ENCODE peak calls at places on chromosomes 6 and 20, in six cellular contexts. P is neuronal stem cell, O is mesendoderm, K is stomach, M is IMR-90, Y is PC-3. X is an unnamed sample. For H3K4me1, the result is how much of the 10 kb centered on the place peaks cover.

GRCh38 chr20:57893364-57894001 is 183.7 kb upstream of the PMEPA1 start:
- DNase-seq in P (no peak), O (no peak), K (no peak), M (no peak), Y (no peak), X (no peak)

GRCh38 chr6:90315354-90315960 is 18.8 kb upstream of the BACH2 start:
- DNase-seq in P (no peak), O (no peak), K (no peak), M (no peak), Y (no peak), X (no peak)

GRCh38 chr20:36969478-36970186 is 18.1 kb upstream of the SAMHD1 start:
- DNase-seq in P (no peak), O (no peak), K (no peak), M (no peak), Y (no peak), X (no peak)

GRCh38 chr6:123062645-123063044 is 66.6 kb downstream of the CLVS2 start:
- DNase-seq in P (peak), O (peak), K (no peak), M (no peak), Y (no peak), X (no peak)

GRCh38 chr6:10743514-10743913 is 4.1 kb upstream of the TMEM14B start:
- DNase-seq in P (no peak), O (no peak), K (no peak), M (no peak), Y (no peak), X (no peak)

GRCh38 chr6:11006060-11006459 is 38.0 kb downstream of the ELOVL2 start:
- DNase-seq in P (no peak), O (no peak), K (no peak), M (peak), Y (no peak), X (no peak)

GRCh38 chr20:1838479-1839279 is 56.5 kb upstream of the SIRPA start:
- DNase-seq in P (no peak), O (peak), K (no peak), M (no peak), Y (no peak), X (no peak)

GRCh38 chr6:41080623-41081022 is 7.8 kb downstream of the NFYA start:
- DNase-seq in P (no peak), O (no peak), K (no peak), M (no peak), Y (no peak), X (no peak)

GRCh38 chr20:59839372-59839771 is 94.1 kb downstream of the SYCP2 start:
- DNase-seq in P (no peak), O (no peak), K (no peak), M (no peak), Y (no peak), X (no peak)

GRCh38 chr6:112036088-112036637 is 17.7 kb upstream of the CCN6 start:
- DNase-seq in P (no peak), O (no peak), K (no peak), M (no peak), Y (no peak), X (no peak)
- H3K4me1 ChIP-seq in P (under half), O (under half), K (under half), M (under half), Y (under half), X (under half)

DNA sequence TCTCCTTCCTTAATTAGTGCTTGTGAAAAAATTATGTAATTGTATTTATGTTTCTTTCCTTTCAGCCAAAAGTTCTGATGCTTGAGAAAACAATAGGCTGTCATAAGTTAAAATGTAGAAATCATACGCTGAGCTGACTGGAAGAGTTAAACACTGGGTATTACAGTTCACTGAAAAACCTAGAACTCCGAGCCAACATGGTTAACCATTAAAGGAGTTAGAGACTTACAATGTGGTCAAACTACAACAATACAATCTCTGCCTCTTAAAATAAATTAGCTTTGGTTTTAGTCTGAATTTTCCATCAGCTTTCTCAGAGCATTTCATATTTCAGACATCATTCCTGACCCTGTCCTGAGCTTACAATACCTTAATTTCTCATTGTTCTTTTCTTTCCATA is 91.1 kb downstream of the COL12A1 start:
- DNase-seq in P (no peak), O (no peak), K (no peak), M (no peak), Y (no peak), X (no peak)
- H3K27ac ChIP-seq in P (no peak), O (no peak), K (peak), M (no peak), Y (no peak), X (no peak)

DNA sequence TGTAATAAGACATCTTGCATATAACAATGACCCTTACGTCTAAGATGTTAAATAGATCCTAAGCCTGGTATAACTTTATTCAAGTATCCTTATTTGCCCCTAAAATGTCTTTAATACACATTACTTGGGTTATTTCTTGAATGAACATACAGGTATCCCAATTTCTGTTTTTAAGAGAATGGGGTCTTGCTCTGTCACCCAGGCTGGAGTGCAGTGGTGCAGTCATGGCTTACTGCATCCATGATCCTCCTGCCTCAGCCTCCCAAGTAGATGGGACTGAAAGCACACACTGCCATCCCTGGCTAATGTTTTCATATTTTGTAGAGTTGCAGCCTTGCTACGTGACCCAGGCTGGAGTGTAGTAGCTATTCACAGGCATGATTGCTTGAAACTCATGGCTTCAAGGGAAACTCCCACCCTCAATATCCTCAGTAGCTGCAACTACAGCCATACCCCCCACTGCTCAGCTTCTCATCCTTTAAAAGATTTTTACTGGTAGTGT is 10.4 kb upstream of the ZNFX1 start:
- DNase-seq in P (no peak), O (peak), K (no peak), M (no peak), Y (no peak), X (no peak)
- H3K4me1 ChIP-seq in P (under half), O (under half), K (under half), M (under half), Y (under half), X (under half)

GRCh38 chr6:142774292-142774691 is 170.7 kb downstream of the HIVEP2 start:
- DNase-seq in P (no peak), O (no peak), K (no peak), M (no peak), Y (no peak), X (no peak)
- H3K27ac ChIP-seq in P (no peak), O (no peak), K (no peak), M (no peak), Y (no peak), X (no peak)

X was measured in aorta.